ENCODE peak calls at places on chromosomes 2 and 18, in six cellular contexts. X is CD4-positive, CD25-positive, alpha-beta regulatory T cell; N is right lobe of liver; Z is psoas muscle; M is heart right ventricle; D is upper lobe of right lung. F is an unnamed sample.
A peak's percentile ranks its signal among the peaks of the same experiment; 100 is the strongest.

GRCh38 chr2:65456074-65456473 is 23.7 kb upstream of the SPRED2 start:
- DNase-seq in X (no peak), N (no peak), D (no peak), Z (no peak), M (no peak), F (no peak)

GRCh38 chr18:59400407-59400806 is 41.3 kb upstream of the LMAN1 start:
- DNase-seq in D (no peak), N (no peak), M (no peak), X (no peak), Z (no peak), F (no peak)

GRCh38 chr2:217979151-217979811 is 23.5 kb downstream of the TNS1 start:
- DNase-seq in M (no peak), Z (no peak), X (no peak), D (peak; percentile 64), N (no peak), F (no peak)

GRCh38 chr2:238876232-238876630 is 28.3 kb downstream of the TWIST2 start:
- DNase-seq in Z (no peak), M (no peak), D (no peak), N (peak; percentile 13), X (no peak), F (no peak)

GRCh38 chr2:196233033-196233807 is 61.8 kb upstream of the STK17B start:
- DNase-seq in X (no peak), Z (peak; percentile 50), D (no peak), N (no peak), M (peak; percentile 25), F (peak; percentile 48)

GRCh38 chr2:71862921-71863320 is 284.7 kb downstream of the CYP26B1 start:
- DNase-seq in D (no peak), N (no peak), X (no peak), M (no peak), Z (no peak), F (no peak)

GRCh38 chr2:177625744-177626655 is 233.4 kb downstream of the AGPS start:
- DNase-seq in Z (no peak), N (no peak), X (no peak), D (no peak), M (no peak), F (no peak)

GRCh38 chr18:76412010-76412817 is 82.8 kb downstream of the ZNF516 start:
- DNase-seq in X (no peak), M (no peak), N (no peak), D (no peak), Z (no peak), F (peak; percentile 56)

GRCh38 chr18:54205951-54206350 is 18.5 kb downstream of the MBD2 start:
- DNase-seq in D (no peak), M (no peak), N (no peak), X (no peak), Z (no peak), F (no peak)

GRCh38 chr2:47108638-47109372 is 46.3 kb downstream of the STPG4 start:
- DNase-seq in D (no peak), M (no peak), Z (no peak), N (no peak), X (no peak), F (no peak)

GRCh38 chr2:176187306-176188217 is 906 bp upstream of the HOXD1 start:
- DNase-seq in D (no peak), Z (no peak), M (no peak), N (no peak), X (no peak), F (no peak)

GRCh38 chr2:44974064-44974715 is 32.7 kb downstream of the SIX3 start:
- DNase-seq in M (no peak), N (no peak), Z (no peak), D (no peak), X (no peak), F (no peak)

GRCh38 chr2:72924353-72925240 is 7.3 kb downstream of the EMX1 start:
- DNase-seq in N (no peak), D (peak; percentile 64), M (no peak), X (no peak), Z (no peak), F (peak; percentile 17)

GRCh38 chr2:72927066-72927465 is 9.7 kb downstream of the EMX1 start:
- DNase-seq in M (no peak), Z (no peak), D (no peak), N (no peak), X (no peak), F (no peak)

GRCh38 chr2:72927619-72928537 is 10.6 kb downstream of the EMX1 start:
- DNase-seq in M (no peak), X (no peak), N (no peak), Z (peak; percentile 7), D (no peak), F (no peak)

GRCh38 chr2:72925328-72925943 is 8.1 kb downstream of the EMX1 start:
- DNase-seq in D (no peak), Z (no peak), M (no peak), N (no peak), X (no peak), F (peak; percentile 8)

DNA sequence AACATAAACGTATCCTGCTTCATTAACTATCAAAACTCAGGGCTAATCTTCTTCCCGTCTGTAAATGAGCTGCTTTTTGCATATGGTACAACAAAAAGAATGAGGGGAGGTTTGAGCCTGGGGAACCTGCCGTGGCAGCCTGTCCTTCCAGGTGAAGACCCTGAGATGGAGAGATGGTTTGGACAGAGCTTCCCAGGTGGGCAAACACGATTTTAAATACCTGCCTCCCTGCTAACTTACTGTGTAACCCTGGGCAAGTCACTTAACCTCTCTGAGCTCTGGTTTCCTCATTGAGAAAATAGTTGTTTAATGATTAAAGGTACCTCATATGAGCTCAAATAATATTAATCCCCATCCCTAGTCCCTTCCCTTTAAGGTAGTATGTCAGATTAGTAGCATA is 9.0 kb downstream of the EMX1 start:
- DNase-seq in M (no peak), D (no peak), X (no peak), Z (no peak), N (no peak), F (peak; percentile 5)
- H3K27me3 ChIP-seq in M (peaks cover 99% of the 10 kb centered on the region), D (peaks cover 89% of the 10 kb centered on the region), X (peaks cover 54% of the 10 kb centered on the region), Z (no peaks in the 10 kb centered on the region), N (peaks cover 30% of the 10 kb centered on the region), F (peaks cover 81% of the 10 kb centered on the region)

GRCh38 chr18:13108330-13108729 is 110.2 kb upstream of the LDLRAD4 start:
- DNase-seq in D (no peak), N (no peak), Z (no peak), X (no peak), M (no peak), F (no peak)
- H3K27ac ChIP-seq in D (no peak overlapping the region), N (no peak overlapping the region), Z (no peak overlapping the region), X (no peak overlapping the region), M (no peak overlapping the region), F (no peak overlapping the region)

GRCh38 chr2:197300139-197300538 is 10.4 kb downstream of the ANKRD44 start:
- DNase-seq in M (no peak), D (no peak), N (no peak), X (no peak), Z (no peak), F (no peak)

GRCh38 chr2:197298609-197299008 is 12.0 kb downstream of the ANKRD44 start:
- DNase-seq in D (no peak), X (no peak), M (no peak), N (no peak), Z (no peak), F (no peak)

GRCh38 chr2:197297262-197297661 is 13.3 kb downstream of the ANKRD44 start:
- DNase-seq in N (no peak), X (no peak), D (no peak), Z (no peak), M (no peak), F (no peak)

GRCh38 chr2:197296861-197297260 is 13.7 kb downstream of the ANKRD44 start:
- DNase-seq in D (no peak), X (peak; percentile 34), Z (no peak), M (no peak), N (no peak), F (no peak)

GRCh38 chr2:197297772-197298318 is 12.7 kb downstream of the ANKRD44 start:
- DNase-seq in D (no peak), Z (no peak), N (no peak), M (no peak), X (peak; percentile 43), F (no peak)
- H3K27me3 ChIP-seq in D (no peaks in the 10 kb centered on the region), Z (no peaks in the 10 kb centered on the region), N (no peaks in the 10 kb centered on the region), M (no peaks in the 10 kb centered on the region), X (no peaks in the 10 kb centered on the region), F (no peaks in the 10 kb centered on the region)

GRCh38 chr2:27765621-27766286 is 5.8 kb upstream of the MRPL33 start:
- DNase-seq in M (peak; percentile 39), D (peak; percentile 91), X (peak; percentile 34), N (peak; percentile 68), Z (peak; percentile 76), F (peak; percentile 87)
- H3K27ac ChIP-seq in M (no peak overlapping the region), D (peak overlapping the region; percentile 53), X (no peak overlapping the region), N (no peak overlapping the region), Z (no peak overlapping the region), F (no peak overlapping the region)

F was measured in adrenal gland.